ENCODE peak calls at places on chromosome 7, in four cellular contexts. T is activated CD8-positive, alpha-beta T cell treated with anti-CD3 and anti-CD28 coated beads for 36 hours; J is AG04450; F is PC-3. S is an unnamed sample.

GRCh38 chr7:69256634-69257081 is 341.6 kb upstream of the AUTS2 start:
- DNase-seq in T (no peak), J (no peak), F (no peak), S (peak)

GRCh38 chr7:29077181-29077580 is 69.2 kb downstream of the CPVL start:
- DNase-seq in F (no peak), J (no peak), T (no peak), S (no peak)

GRCh38 chr7:28236560-28236959 is 56.0 kb upstream of the JAZF1 start:
- DNase-seq in T (no peak), J (no peak), F (no peak), S (no peak)

GRCh38 chr7:20598479-20599419 is 16.7 kb upstream of the ABCB5 start:
- DNase-seq in J (peak), T (no peak), F (peak), S (no peak)

GRCh38 chr7:42972703-42973500 is 40.7 kb downstream of the MRPL32 start:
- DNase-seq in J (peak), F (peak), T (no peak), S (peak)

GRCh38 chr7:29255839-29256782 is 61.5 kb downstream of the CHN2 start:
- DNase-seq in J (no peak), F (peak), T (no peak), S (no peak)

GRCh38 chr7:134741901-134742635 is 37.4 kb upstream of the CALD1 start:
- DNase-seq in F (no peak), J (peak), T (no peak), S (no peak)

GRCh38 chr7:154857728-154858681 is 144.9 kb downstream of the PAXIP1 start:
- DNase-seq in F (no peak), T (no peak), J (no peak), S (no peak)

GRCh38 chr7:152463714-152464311 is 28.0 kb upstream of the KMT2C start:
- DNase-seq in J (peak), F (peak), T (peak), S (peak)

GRCh38 chr7:79968894-79969293 is 165.7 kb upstream of the GNAI1 start:
- DNase-seq in F (no peak), T (no peak), J (no peak), S (no peak)

GRCh38 chr7:151552352-151553028 is 32.8 kb upstream of the RHEB start:
- DNase-seq in T (no peak), F (peak), J (no peak), S (no peak)

GRCh38 chr7:55588379-55588699 is 16.0 kb upstream of the VOPP1 start:
- DNase-seq in T (no peak), F (no peak), J (no peak), S (no peak)

GRCh38 chr7:46930336-46930735 is 651.6 kb downstream of the TNS3 start:
- DNase-seq in T (no peak), J (peak), F (peak), S (no peak)

GRCh38 chr7:37659971-37660370 is 23.6 kb upstream of the GPR141 start:
- DNase-seq in J (no peak), F (no peak), T (no peak), S (no peak)

GRCh38 chr7:102273749-102274712 is 12.6 kb upstream of the SH2B2 start:
- DNase-seq in J (peak), F (peak), T (no peak), S (no peak)

GRCh38 chr7:76089865-76090495 is 42.1 kb downstream of the MDH2 start:
- DNase-seq in F (peak), J (no peak), T (no peak), S (no peak)

GRCh38 chr7:28180031-28180363 is 598 bp downstream of the JAZF1 start:
- DNase-seq in T (no peak), J (no peak), F (no peak), S (no peak)

GRCh38 chr7:151813445-151813844 is 63.5 kb downstream of the PRKAG2 start:
- DNase-seq in T (no peak), F (no peak), J (no peak), S (no peak)

GRCh38 chr7:135317676-135318326 is 84.2 kb downstream of the STRA8 start:
- DNase-seq in J (no peak), T (no peak), F (no peak), S (no peak)

GRCh38 chr7:26681819-26682418 is 182.5 kb downstream of the SKAP2 start:
- DNase-seq in F (peak), J (no peak), T (peak), S (no peak)

GRCh38 chr7:141355057-141355456 is 196.2 kb upstream of the AGK start:
- DNase-seq in F (peak), T (no peak), J (no peak), S (no peak)

GRCh38 chr7:99839560-99840011 is 11.8 kb downstream of the CYP3A43 start:
- DNase-seq in F (peak), T (no peak), J (no peak), S (no peak)

GRCh38 chr7:70459546-70459945 is 672.4 kb upstream of the GALNT17 start:
- DNase-seq in T (no peak), J (no peak), F (no peak), S (no peak)

GRCh38 chr7:44068054-44068453 is 2.7 kb upstream of the PGAM2 start:
- DNase-seq in T (no peak), F (peak), J (no peak), S (no peak)

GRCh38 chr7:47931005-47931787 is 17.1 kb downstream of the PKD1L1 start:
- DNase-seq in F (no peak), T (no peak), J (no peak), S (no peak)

GRCh38 chr7:16849295-16850148 is 32.3 kb downstream of the AGR3 start:
- DNase-seq in J (no peak), T (no peak), F (no peak), S (no peak)

GRCh38 chr7:81244213-81244612 is 325.4 kb upstream of the SEMA3C start:
- DNase-seq in J (no peak), T (no peak), F (peak), S (no peak)

GRCh38 chr7:31027161-31027965 is 24.7 kb upstream of the ADCYAP1R1 start:
- DNase-seq in F (no peak), J (no peak), T (peak), S (no peak)

GRCh38 chr7:120229094-120229493 is 43.9 kb upstream of the KCND2 start:
- DNase-seq in J (no peak), F (no peak), T (no peak), S (no peak)

GRCh38 chr7:48528689-48529088 is 357.4 kb downstream of the ABCA13 start:
- DNase-seq in F (no peak), T (no peak), J (no peak), S (no peak)

GRCh38 chr7:133258174-133258573 is 5.3 kb downstream of the EXOC4 start:
- DNase-seq in F (no peak), T (no peak), J (no peak), S (no peak)

GRCh38 chr7:124369310-124369709 is 336.4 kb upstream of the TMEM229A start:
- DNase-seq in T (no peak), J (no peak), F (no peak), S (no peak)

GRCh38 chr7:95092332-95092731 is 184.9 kb downstream of the PPP1R9A start:
- DNase-seq in J (no peak), F (no peak), T (no peak), S (no peak)

GRCh38 chr7:105330526-105330925 is 58.2 kb downstream of the SRPK2 start:
- DNase-seq in F (no peak), T (no peak), J (no peak), S (no peak)

GRCh38 chr7:105339404-105340316 is 49.1 kb downstream of the SRPK2 start:
- DNase-seq in J (no peak), F (no peak), T (no peak), S (no peak)

GRCh38 chr7:105337529-105337928 is 51.2 kb downstream of the SRPK2 start:
- DNase-seq in F (no peak), T (no peak), J (no peak), S (no peak)

GRCh38 chr7:105336009-105336408 is 52.7 kb downstream of the SRPK2 start:
- DNase-seq in J (no peak), F (peak), T (no peak), S (no peak)
- TF ChIP-seq CTCF in J (peak), F (peak), T (peak), S (no peak)

GRCh38 chr7:116239434-116239833 is 29.1 kb downstream of the TES start:
- DNase-seq in F (no peak), J (no peak), T (no peak), S (no peak)

GRCh38 chr7:116240021-116240659 is 29.8 kb downstream of the TES start:
- DNase-seq in F (no peak), T (no peak), J (no peak), S (no peak)

GRCh38 chr7:116242759-116243158 is 32.4 kb downstream of the TES start:
- DNase-seq in J (no peak), T (no peak), F (no peak), S (no peak)

GRCh38 chr7:116241296-116241695 is 31.0 kb downstream of the TES start:
- DNase-seq in T (no peak), F (no peak), J (no peak), S (no peak)

GRCh38 chr7:116242177-116242576 is 31.8 kb downstream of the TES start:
- DNase-seq in F (no peak), J (no peak), T (no peak), S (no peak)
- TF ChIP-seq CTCF in F (no peak), J (peak), T (no peak), S (no peak)

GRCh38 chr7:101015626-101016025 is 4.3 kb upstream of the MUC17 start:
- DNase-seq in F (no peak), J (no peak), T (no peak), S (no peak)

GRCh38 chr7:101012931-101013330 is 7.0 kb upstream of the MUC17 start:
- DNase-seq in F (no peak), J (no peak), T (no peak), S (no peak)

GRCh38 chr7:101009629-101010028 is 10.3 kb upstream of the MUC17 start:
- DNase-seq in T (no peak), J (no peak), F (no peak), S (no peak)
- TF ChIP-seq CTCF in T (no peak), J (no peak), F (no peak), S (no peak)

GRCh38 chr7:131327049-131327625 is 539 bp upstream of the MKLN1 start:
- DNase-seq in T (no peak), J (no peak), F (peak), S (no peak)
- TF ChIP-seq CTCF in T (no peak), J (no peak), F (no peak), S (no peak)

GRCh38 chr7:23072043-23072442 is 33.5 kb upstream of the KLHL7 start:
- DNase-seq in J (no peak), F (peak), T (no peak), S (no peak)
- TF ChIP-seq CTCF in J (peak), F (peak), T (no peak), S (no peak)

GRCh38 chr7:38824948-38825347 is 84.0 kb downstream of the VPS41 start:
- DNase-seq in J (no peak), F (no peak), T (no peak), S (no peak)

GRCh38 chr7:38819463-38819862 is 89.5 kb downstream of the VPS41 start:
- DNase-seq in F (no peak), T (no peak), J (no peak), S (no peak)

GRCh38 chr7:38820571-38820970 is 88.4 kb downstream of the VPS41 start:
- DNase-seq in J (no peak), T (no peak), F (no peak), S (no peak)

GRCh38 chr7:38825721-38826440 is 83.1 kb downstream of the VPS41 start:
- DNase-seq in J (no peak), F (no peak), T (no peak), S (no peak)

DNA sequence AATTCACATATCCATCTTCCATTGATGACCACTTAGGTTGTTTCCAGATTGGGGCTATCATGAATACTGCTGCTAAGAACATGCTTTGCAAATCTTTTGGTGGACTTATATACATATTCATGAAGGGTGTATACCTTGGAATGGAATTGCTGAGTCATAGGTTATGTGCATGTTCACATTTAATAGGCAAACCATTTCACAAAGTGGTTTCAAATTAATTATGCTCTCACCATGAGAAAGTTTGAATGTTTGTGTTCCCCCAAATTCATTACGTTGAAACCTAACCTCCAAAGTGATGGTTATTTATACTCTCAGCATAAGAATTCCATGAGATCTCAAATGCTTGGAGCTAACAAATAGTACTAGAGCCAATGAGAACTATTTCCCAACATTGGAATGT is 86.4 kb downstream of the VPS41 start:
- DNase-seq in J (no peak), F (peak), T (no peak), S (no peak)
- TF ChIP-seq CTCF in J (no peak), F (no peak), T (no peak), S (no peak)

DNA sequence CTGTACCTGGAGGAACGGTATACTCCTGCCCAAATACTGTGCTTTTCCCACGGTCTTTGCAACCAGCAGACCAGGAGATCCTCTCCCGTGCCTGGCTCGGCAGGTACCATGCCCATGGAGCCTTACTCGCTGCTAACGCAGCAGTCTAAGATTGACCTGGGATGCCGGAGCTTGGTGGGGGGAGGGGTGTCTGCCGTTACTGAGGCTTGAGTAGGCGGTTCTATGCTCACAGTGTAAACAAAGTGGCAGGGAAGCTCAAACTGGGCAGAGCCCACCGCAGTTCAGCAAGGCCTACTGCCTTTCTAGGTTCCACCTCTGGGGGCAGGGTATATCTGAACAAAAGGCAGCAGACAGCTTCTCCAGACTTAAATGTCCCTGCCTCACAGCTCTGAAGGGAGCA is 22.7 kb downstream of the VPS41 start:
- DNase-seq in T (no peak), F (no peak), J (no peak), S (no peak)
- TF ChIP-seq CTCF in T (no peak), F (no peak), J (no peak), S (no peak)

S was measured in coronary artery.